ENCODE peak calls at places on chromosome 16, in nine cellular contexts. J is heart right ventricle; K is CD4-positive, alpha-beta memory T cell; S is ovary; X is heart left ventricle; Y is AG04449; Z is GM23338; O is cardiac fibroblast; M is kidney epithelial cell. I is an unnamed sample.

GRCh38 chr16:35746963-35747657 is 2287.7 kb downstream of the TP53TG3F start:
- DNase-seq in Y (no peak), J (no peak), Z (no peak), K (no peak), S (no peak), X (no peak), M (no peak), O (no peak), I (no peak)

GRCh38 chr16:88772871-88773811 is 11.9 kb downstream of the PIEZO1 start:
- DNase-seq in K (no peak), X (peak), J (peak), S (peak), M (no peak), Y (peak), Z (no peak), O (peak), I (no peak)

GRCh38 chr16:3458852-3459361 is 15.4 kb downstream of the NAA60 start:
- DNase-seq in O (peak), Y (no peak), S (peak), K (no peak), J (no peak), M (no peak), X (no peak), Z (no peak), I (no peak)

GRCh38 chr16:31052131-31052530 is 18.8 kb downstream of the STX4 start:
- DNase-seq in Y (peak), O (peak), J (no peak), X (no peak), Z (no peak), S (no peak), K (no peak), M (peak), I (no peak)

GRCh38 chr16:47143677-47144558 is at the start of gene NETO2:
- DNase-seq in M (no peak), Y (no peak), K (peak), S (peak), Z (peak), O (peak), X (peak), J (peak), I (no peak)

GRCh38 chr16:49918257-49918656 is 62.3 kb upstream of the ZNF423 start:
- DNase-seq in K (no peak), O (no peak), M (no peak), S (no peak), Y (no peak), Z (peak), X (no peak), J (no peak), I (no peak)

GRCh38 chr16:81554993-81555392 is 110.4 kb downstream of the CMIP start:
- DNase-seq in M (no peak), X (no peak), S (no peak), O (no peak), Y (no peak), K (no peak), Z (no peak), J (no peak), I (no peak)

GRCh38 chr16:56932588-56933265 is 785 bp downstream of the HERPUD1 start:
- DNase-seq in Z (peak), M (no peak), X (peak), J (peak), K (peak), Y (no peak), O (peak), S (peak), I (peak)

GRCh38 chr16:70391881-70392481 is 45.3 kb downstream of the DDX19A start:
- DNase-seq in Z (no peak), O (peak), M (no peak), J (peak), K (no peak), X (peak), S (no peak), Y (no peak), I (no peak)

GRCh38 chr16:1754204-1754603 is 17.1 kb downstream of the NME3 start:
- DNase-seq in X (no peak), K (no peak), S (no peak), O (no peak), Z (no peak), Y (no peak), J (no peak), M (no peak), I (no peak)

GRCh38 chr16:81429045-81429521 is 15.5 kb upstream of the CMIP start:
- DNase-seq in Y (no peak), S (no peak), K (no peak), J (no peak), M (no peak), X (no peak), Z (peak), O (peak), I (no peak)

GRCh38 chr16:2009791-2010510 is at the start of gene ZNF598:
- DNase-seq in K (peak), Z (peak), X (peak), O (peak), M (no peak), Y (no peak), S (peak), J (peak), I (peak)

GRCh38 chr16:67926181-67926742 is 5.4 kb downstream of the CTRL start:
- DNase-seq in Z (peak), S (no peak), J (no peak), O (peak), X (no peak), K (no peak), M (no peak), Y (no peak), I (no peak)

GRCh38 chr16:81569361-81570034 is 124.9 kb downstream of the CMIP start:
- DNase-seq in M (no peak), Z (no peak), Y (no peak), J (no peak), X (peak), O (no peak), S (no peak), K (no peak), I (no peak)

GRCh38 chr16:70753694-70754325 is 47.1 kb downstream of the VAC14 start:
- DNase-seq in J (no peak), X (no peak), K (no peak), O (no peak), Y (no peak), M (no peak), S (no peak), Z (no peak), I (no peak)

GRCh38 chr16:66326995-66327513 is 39.4 kb upstream of the CDH5 start:
- DNase-seq in Z (no peak), J (no peak), K (no peak), M (no peak), Y (no peak), O (no peak), X (no peak), S (no peak), I (no peak)

GRCh38 chr16:70496513-70496912 is 26.8 kb downstream of the COG4 start:
- DNase-seq in Z (no peak), X (no peak), Y (no peak), J (no peak), K (no peak), M (no peak), S (no peak), O (no peak), I (no peak)

GRCh38 chr16:77584205-77584859 is 138.0 kb upstream of the NUDT7 start:
- DNase-seq in Y (peak), S (peak), O (peak), J (peak), Z (peak), K (peak), M (no peak), X (no peak), I (peak)

GRCh38 chr16:66904846-66905632 is 13.6 kb downstream of the CDH16 start:
- DNase-seq in J (peak), X (peak), K (no peak), M (no peak), Y (no peak), O (no peak), S (peak), Z (no peak), I (no peak)

GRCh38 chr16:67406628-67407027 is 9.6 kb downstream of the ZDHHC1 start:
- DNase-seq in M (no peak), S (no peak), Z (no peak), J (no peak), Y (peak), O (peak), X (peak), K (no peak), I (no peak)

GRCh38 chr16:50234771-50235556 is 31.4 kb upstream of the ADCY7 start:
- DNase-seq in M (no peak), S (no peak), O (peak), X (no peak), K (no peak), Z (no peak), Y (no peak), J (no peak), I (no peak)

GRCh38 chr16:68590201-68590994 is 51.3 kb downstream of the ZFP90 start:
- DNase-seq in Y (no peak), Z (peak), S (peak), J (no peak), M (no peak), K (peak), X (no peak), O (peak), I (peak)

GRCh38 chr16:66878067-66878466 is 2.2 kb upstream of the PDP2 start:
- DNase-seq in M (no peak), S (no peak), J (no peak), Y (no peak), K (no peak), O (no peak), Z (no peak), X (no peak), I (peak)

GRCh38 chr16:88197481-88198456 is 185.0 kb upstream of the ZNF469 start:
- DNase-seq in S (no peak), Z (no peak), O (no peak), Y (no peak), K (no peak), X (no peak), M (no peak), J (no peak), I (no peak)

GRCh38 chr16:4938683-4939030 is 1.7 kb upstream of the PPL start:
- DNase-seq in M (no peak), S (no peak), Y (no peak), K (no peak), X (no peak), J (no peak), Z (no peak), O (peak), I (no peak)

GRCh38 chr16:70685938-70686375 is at the start of gene MTSS2:
- DNase-seq in O (peak), Y (no peak), M (no peak), Z (peak), K (no peak), S (peak), J (peak), X (peak), I (peak)

GRCh38 chr16:4525069-4525468 is 13.5 kb downstream of the CDIP1 start:
- DNase-seq in K (no peak), Y (no peak), Z (no peak), X (no peak), O (no peak), J (no peak), S (no peak), M (no peak), I (no peak)

GRCh38 chr16:79049040-79049439 is 551.5 kb downstream of the MAF start:
- DNase-seq in X (no peak), M (no peak), O (no peak), Y (no peak), S (no peak), J (no peak), Z (no peak), K (no peak), I (no peak)

GRCh38 chr16:55559933-55560516 is 6.5 kb upstream of the CAPNS2 start:
- DNase-seq in S (no peak), M (no peak), Z (no peak), K (no peak), O (no peak), J (no peak), X (no peak), Y (no peak), I (no peak)

GRCh38 chr16:88403794-88404581 is 21.2 kb downstream of the ZNF469 start:
- DNase-seq in X (no peak), O (no peak), S (no peak), J (no peak), Y (no peak), M (no peak), K (no peak), Z (no peak), I (no peak)

GRCh38 chr16:25012525-25012991 is 2.6 kb downstream of the ARHGAP17 start:
- DNase-seq in J (no peak), Z (no peak), S (no peak), X (no peak), M (no peak), K (no peak), Y (peak), O (peak), I (no peak)
- H3K4me3 ChIP-seq in J (no peak), Z (no peak), S (no peak), X (no peak), M (no peak), K (no peak), Y (peak), O (no peak), I (no peak)

DNA sequence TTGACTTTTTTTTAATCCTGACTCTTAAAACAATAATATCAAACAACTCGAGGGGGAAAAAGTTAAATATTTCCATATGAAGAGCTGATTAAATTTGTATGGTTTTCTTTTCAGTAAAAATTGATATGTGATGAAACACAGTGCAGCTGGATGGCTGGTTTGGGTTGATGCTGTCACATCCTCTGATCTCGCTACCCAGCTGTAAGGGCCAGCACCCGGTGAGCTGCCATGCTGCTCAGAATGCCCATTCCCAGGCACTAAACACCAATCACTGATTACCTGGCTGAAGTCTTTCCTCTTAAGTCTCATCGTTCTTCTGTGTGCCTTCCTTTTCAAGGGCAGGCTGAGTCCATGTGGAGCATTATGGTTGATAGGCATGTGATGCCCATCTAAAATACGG is 234.3 kb downstream of the IRX3 start:
- DNase-seq in S (no peak), Y (no peak), J (no peak), M (no peak), O (no peak), K (no peak), X (no peak), Z (no peak), I (peak)
- H3K4me3 ChIP-seq in S (no peak), Y (no peak), J (no peak), M (no peak), O (no peak), K (no peak), X (no peak), Z (no peak), I (no peak)

GRCh38 chr16:29710227-29711219 is 31.5 kb downstream of the QPRT start:
- DNase-seq in X (no peak), Y (peak), O (peak), J (peak), K (peak), Z (peak), M (peak), S (no peak), I (peak)
- H3K4me3 ChIP-seq in X (no peak), Y (no peak), O (no peak), J (no peak), K (no peak), Z (peak), M (no peak), S (no peak), I (no peak)

GRCh38 chr16:53666816-53667415 is 36.7 kb downstream of the RPGRIP1L start:
- DNase-seq in Y (peak), X (no peak), J (no peak), Z (no peak), S (no peak), O (no peak), M (no peak), K (no peak), I (no peak)

GRCh38 chr16:53668869-53669268 is 34.8 kb downstream of the RPGRIP1L start:
- DNase-seq in Z (no peak), O (peak), S (no peak), Y (no peak), M (no peak), K (no peak), J (no peak), X (no peak), I (no peak)

GRCh38 chr16:53664724-53665345 is 38.8 kb downstream of the RPGRIP1L start:
- DNase-seq in J (peak), O (peak), S (no peak), Y (peak), K (no peak), M (no peak), X (no peak), Z (no peak), I (no peak)
- H3K4me3 ChIP-seq in J (no peak), O (no peak), S (no peak), Y (peak), K (no peak), M (no peak), X (no peak), Z (no peak), I (no peak)

GRCh38 chr16:84596801-84597517 is 20.9 kb downstream of the COTL1 start:
- DNase-seq in Y (no peak), X (no peak), S (no peak), M (no peak), J (no peak), O (no peak), K (no peak), Z (no peak), I (no peak)

GRCh38 chr16:84596161-84596560 is 21.7 kb downstream of the COTL1 start:
- DNase-seq in S (no peak), K (no peak), O (no peak), X (no peak), J (no peak), Z (no peak), Y (no peak), M (no peak), I (no peak)

GRCh38 chr16:84597518-84598390 is 20.1 kb downstream of the COTL1 start:
- DNase-seq in J (no peak), M (no peak), Y (no peak), Z (no peak), O (no peak), X (no peak), S (no peak), K (no peak), I (no peak)

GRCh38 chr16:84599528-84600202 is 18.2 kb downstream of the COTL1 start:
- DNase-seq in M (peak), K (no peak), Y (peak), J (peak), Z (peak), S (peak), X (peak), O (peak), I (no peak)

DNA sequence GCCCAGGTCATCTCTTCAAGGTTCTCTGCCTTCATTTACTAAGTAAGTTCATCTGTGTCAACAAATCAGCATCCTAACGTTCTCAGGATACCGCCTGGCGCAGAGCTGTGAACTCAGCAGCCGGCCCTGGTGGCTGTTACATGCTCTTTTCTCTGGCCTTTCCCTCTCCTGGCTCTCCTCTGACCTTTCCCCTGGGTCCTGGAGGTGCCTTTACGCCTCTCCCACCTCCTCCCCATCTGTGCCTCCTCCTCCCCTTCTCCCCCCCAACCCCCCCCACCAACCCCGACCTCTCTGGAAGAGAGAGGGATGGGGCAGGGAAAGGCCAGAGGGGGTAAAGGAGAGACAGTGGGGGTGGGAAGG is 19.5 kb downstream of the COTL1 start:
- DNase-seq in M (no peak), S (no peak), Y (no peak), O (no peak), K (no peak), Z (no peak), J (no peak), X (no peak), I (no peak)
- H3K4me3 ChIP-seq in M (no peak), S (no peak), Y (no peak), O (no peak), K (peak), Z (no peak), J (no peak), X (no peak), I (no peak)

GRCh38 chr16:28866454-28866804 is 2.8 kb downstream of the SH2B1 start:
- DNase-seq in X (no peak), Y (no peak), Z (no peak), K (no peak), S (no peak), M (no peak), O (no peak), J (no peak), I (no peak)

GRCh38 chr16:28867241-28867640 is 3.6 kb downstream of the SH2B1 start:
- DNase-seq in K (no peak), S (no peak), X (no peak), J (no peak), M (no peak), Y (no peak), Z (no peak), O (no peak), I (no peak)

GRCh38 chr16:28863929-28864886 is 565 bp downstream of the SH2B1 start:
- DNase-seq in J (peak), Y (no peak), S (peak), Z (peak), O (peak), M (no peak), K (no peak), X (no peak), I (no peak)

GRCh38 chr16:28865722-28866453 is 2.2 kb downstream of the SH2B1 start:
- DNase-seq in M (no peak), J (no peak), S (no peak), X (no peak), K (no peak), Z (no peak), O (no peak), Y (no peak), I (no peak)

GRCh38 chr16:28865289-28865688 is 1.6 kb downstream of the SH2B1 start:
- DNase-seq in J (no peak), K (no peak), M (no peak), X (no peak), O (no peak), Z (no peak), Y (no peak), S (no peak), I (no peak)
- H3K4me3 ChIP-seq in J (no peak), K (no peak), M (no peak), X (no peak), O (no peak), Z (peak), Y (no peak), S (no peak), I (no peak)

GRCh38 chr16:65122724-65122973 is 786 bp upstream of the CDH11 start:
- DNase-seq in Z (no peak), Y (no peak), J (no peak), K (no peak), M (no peak), X (peak), S (no peak), O (no peak), I (no peak)

GRCh38 chr16:65122974-65123845 is 1.3 kb upstream of the CDH11 start:
- DNase-seq in S (peak), J (peak), K (no peak), Z (peak), M (no peak), X (peak), Y (no peak), O (peak), I (no peak)

GRCh38 chr16:65120811-65121721 is 797 bp downstream of the CDH11 start:
- DNase-seq in S (peak), X (peak), M (no peak), O (peak), Y (no peak), J (peak), K (no peak), Z (peak), I (no peak)

GRCh38 chr16:65123846-65124513 is 2.1 kb upstream of the CDH11 start:
- DNase-seq in S (no peak), J (no peak), O (no peak), K (no peak), M (no peak), X (no peak), Z (peak), Y (no peak), I (no peak)

GRCh38 chr16:65121870-65122723 is at the start of gene CDH11:
- DNase-seq in Y (no peak), X (peak), K (no peak), O (peak), S (peak), M (no peak), J (peak), Z (peak), I (no peak)
- H3K4me3 ChIP-seq in Y (peak), X (peak), K (no peak), O (peak), S (peak), M (peak), J (peak), Z (peak), I (no peak)

GRCh38 chr16:58516768-58517107 is 1.4 kb downstream of the SETD6 start:
- DNase-seq in Y (no peak), O (no peak), Z (no peak), K (no peak), S (no peak), X (no peak), M (no peak), J (no peak), I (no peak)
- H3K4me3 ChIP-seq in Y (no peak), O (no peak), Z (peak), K (no peak), S (no peak), X (no peak), M (no peak), J (no peak), I (no peak)

GRCh38 chr16:86818701-86819522 is 240.6 kb downstream of the FOXL1 start:
- DNase-seq in Z (no peak), X (no peak), Y (no peak), M (no peak), J (no peak), S (no peak), O (no peak), K (no peak), I (no peak)
- H3K4me3 ChIP-seq in Z (no peak), X (no peak), Y (no peak), M (no peak), J (no peak), S (no peak), O (no peak), K (no peak), I (no peak)

DNA sequence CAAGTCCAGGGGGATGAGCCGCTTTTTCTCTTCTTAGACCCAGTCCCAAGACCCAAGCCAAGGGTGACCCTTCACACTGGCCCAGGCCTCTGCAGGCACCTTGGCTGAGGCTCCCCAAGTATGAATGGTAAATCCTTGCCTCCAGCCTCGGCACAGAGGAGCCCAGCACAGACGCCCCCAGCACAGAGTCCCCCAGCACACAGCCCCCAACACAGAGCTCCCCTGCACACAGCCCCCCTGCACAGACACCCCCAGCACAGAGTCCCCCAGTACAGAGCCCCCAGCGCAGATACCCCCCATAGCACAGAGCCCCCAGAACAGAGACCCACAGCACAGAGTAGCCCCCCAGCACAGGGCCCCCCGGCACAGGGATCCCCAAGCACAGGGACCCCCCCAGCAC is 1.0 kb upstream of the MCRIP2 start:
- DNase-seq in Y (no peak), Z (no peak), S (peak), M (no peak), X (no peak), J (no peak), O (no peak), K (no peak), I (no peak)
- H3K4me3 ChIP-seq in Y (peak), Z (no peak), S (no peak), M (no peak), X (no peak), J (no peak), O (peak), K (no peak), I (no peak)